ENCODE peak calls at places on chromosome 9, in six cellular contexts. X is right lobe of liver, O is choroid plexus epithelial cell, V is DND-41, S is Panc1, P is epithelial cell of esophagus. A is an unnamed sample.

GRCh38 chr9:128628471-128629048 is 28.1 kb downstream of the DYNC2I2 start:
- DNase-seq in S (no peak), V (no peak), P (no peak), O (peak), X (peak), A (no peak)

GRCh38 chr9:134155812-134156360 is 8.5 kb downstream of the RNU6ATAC start:
- DNase-seq in X (peak), P (no peak), O (no peak), V (no peak), S (no peak), A (no peak)

GRCh38 chr9:72978724-72979123 is 25.9 kb upstream of the ALDH1A1 start:
- DNase-seq in S (no peak), O (peak), V (no peak), X (no peak), P (peak), A (no peak)

GRCh38 chr9:124790301-124790700 is 13.4 kb downstream of the OLFML2A start:
- DNase-seq in S (no peak), V (no peak), X (no peak), O (no peak), P (no peak), A (no peak)

GRCh38 chr9:98983295-98984268 is 39.9 kb downstream of the COL15A1 start:
- DNase-seq in P (no peak), S (no peak), O (peak), V (no peak), X (no peak), A (no peak)

GRCh38 chr9:4499917-4500316 is 9.6 kb downstream of the SLC1A1 start:
- DNase-seq in P (no peak), X (peak), O (no peak), V (no peak), S (no peak), A (no peak)

GRCh38 chr9:15295761-15296405 is 11.1 kb downstream of the TTC39B start:
- DNase-seq in P (peak), V (peak), S (no peak), X (no peak), O (peak), A (no peak)

GRCh38 chr9:18124760-18125159 is 349.2 kb upstream of the ADAMTSL1 start:
- DNase-seq in X (no peak), P (no peak), S (no peak), V (no peak), O (peak), A (no peak)

GRCh38 chr9:4515958-4516375 is 25.7 kb downstream of the SLC1A1 start:
- DNase-seq in X (peak), P (no peak), V (no peak), O (peak), S (no peak), A (peak)

GRCh38 chr9:108743901-108744371 is 111.8 kb downstream of the ACTL7B start:
- DNase-seq in O (no peak), P (peak), V (no peak), X (no peak), S (no peak), A (no peak)

GRCh38 chr9:2050236-2050635 is 35.1 kb downstream of the SMARCA2 start:
- DNase-seq in P (no peak), S (no peak), X (no peak), O (peak), V (no peak), A (no peak)

GRCh38 chr9:24602687-24603352 is 57.1 kb upstream of the IZUMO3 start:
- DNase-seq in V (no peak), X (no peak), O (peak), S (no peak), P (peak), A (no peak)

GRCh38 chr9:127090341-127090985 is 32.0 kb downstream of the ANGPTL2 start:
- DNase-seq in S (no peak), V (no peak), O (no peak), X (no peak), P (no peak), A (no peak)

GRCh38 chr9:21611896-21612295 is 129.8 kb upstream of the IFNE start:
- DNase-seq in S (no peak), V (no peak), O (no peak), P (peak), X (no peak), A (no peak)

GRCh38 chr9:130846487-130847305 is 11.6 kb downstream of the ABL1 start:
- DNase-seq in X (no peak), V (no peak), S (no peak), P (peak), O (peak), A (no peak)
- H3K4me3 ChIP-seq in X (no peak), V (no peak), S (peak), P (no peak), O (no peak), A (no peak)

GRCh38 chr9:112921549-112921948 is 30.9 kb upstream of the SLC46A2 start:
- DNase-seq in S (no peak), X (no peak), O (peak), P (peak), V (no peak), A (peak)
- TF ChIP-seq CTCF in S (peak), X (peak), O (peak), P (peak), V (peak), A (peak)

GRCh38 chr9:92948632-92949031 is 1.3 kb downstream of the FGD3 start:
- DNase-seq in O (no peak), V (no peak), S (no peak), X (no peak), P (no peak), A (no peak)

GRCh38 chr9:92949266-92949982 is 2.1 kb downstream of the FGD3 start:
- DNase-seq in P (peak), S (no peak), O (no peak), X (no peak), V (no peak), A (no peak)

GRCh38 chr9:92948032-92948534 is 760 bp downstream of the FGD3 start:
- DNase-seq in P (no peak), X (no peak), S (no peak), V (no peak), O (no peak), A (no peak)

GRCh38 chr9:92945796-92946195 is 1.5 kb upstream of the FGD3 start:
- DNase-seq in O (no peak), S (no peak), P (no peak), V (no peak), X (no peak), A (no peak)

DNA sequence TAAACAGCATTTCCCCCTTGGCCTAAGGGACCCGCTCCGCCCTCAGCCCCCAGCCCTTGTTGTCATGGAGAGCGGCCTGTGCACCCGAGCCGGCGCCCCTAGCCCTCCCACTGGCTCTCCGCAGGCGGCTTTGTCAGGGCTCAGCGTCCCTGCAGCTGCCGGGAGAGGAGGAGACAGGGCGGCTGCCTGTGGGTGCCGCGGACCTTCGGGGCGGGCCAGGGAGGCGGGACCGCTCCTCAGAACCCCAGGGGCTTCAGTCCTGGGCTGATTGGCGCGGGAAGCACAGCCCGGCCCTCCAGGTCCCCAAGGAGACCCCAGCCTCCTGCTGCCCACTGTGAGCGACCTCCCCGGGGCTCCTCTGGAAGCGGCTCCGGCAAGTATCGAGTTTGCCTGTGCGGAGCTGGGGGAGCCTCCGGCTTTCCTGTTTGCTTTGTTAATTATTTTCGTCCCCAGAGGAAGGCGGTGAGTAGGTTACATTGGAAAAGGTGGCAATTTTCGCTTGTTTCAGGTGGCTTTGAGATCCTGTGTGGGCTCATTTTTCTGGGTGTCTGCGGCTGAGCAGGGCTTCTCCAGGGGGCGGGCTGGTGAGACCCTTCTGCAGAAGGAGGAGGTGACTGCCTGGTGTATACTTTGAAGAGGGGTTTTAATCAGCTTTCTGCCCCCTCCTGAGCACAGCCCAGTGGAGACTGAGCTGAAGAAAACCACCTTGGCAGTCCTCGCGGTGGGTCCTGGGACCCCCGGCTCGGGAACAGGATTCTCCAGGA is at the start of gene FGD3:
- DNase-seq in S (no peak), V (peak), P (peak), O (no peak), X (no peak), A (no peak)
- H3K4me3 ChIP-seq in S (peak), V (peak), P (peak), O (peak), X (peak), A (no peak)

GRCh38 chr9:88781500-88782391 is 209.5 kb upstream of the S1PR3 start:
- DNase-seq in V (no peak), P (no peak), X (no peak), O (peak), S (no peak), A (no peak)
- TF ChIP-seq CTCF in V (no peak), P (no peak), X (no peak), O (peak), S (no peak), A (no peak)

DNA sequence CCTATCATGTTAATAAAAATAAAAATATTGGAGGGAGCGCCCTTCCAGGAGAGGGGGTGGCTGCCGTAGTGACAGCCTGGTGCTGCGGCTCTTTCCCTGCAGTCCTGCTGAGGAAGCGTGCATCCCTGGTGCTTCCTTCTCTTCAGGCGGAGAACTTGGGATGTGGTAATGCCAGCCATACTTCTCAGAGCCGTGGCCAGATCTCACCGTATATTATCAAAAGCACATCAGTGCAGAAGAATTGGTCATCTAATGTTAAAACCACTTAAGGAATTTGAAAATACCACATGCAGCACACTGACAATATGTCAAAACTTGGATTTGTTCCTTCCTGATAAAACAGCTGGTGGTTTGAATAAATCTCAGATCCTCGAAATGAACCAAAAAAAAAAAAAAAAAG is 17.7 kb downstream of the C9orf40 start:
- DNase-seq in S (no peak), O (peak), X (no peak), V (no peak), P (no peak), A (no peak)
- H3K4me3 ChIP-seq in S (no peak), O (no peak), X (no peak), V (no peak), P (no peak), A (no peak)

GRCh38 chr9:97900738-97901565 is 21.3 kb downstream of the TRMO start:
- DNase-seq in S (no peak), P (peak), V (peak), O (peak), X (peak), A (no peak)

GRCh38 chr9:97889941-97890557 is 32.3 kb downstream of the TRMO start:
- DNase-seq in S (no peak), V (peak), X (peak), P (peak), O (peak), A (no peak)

GRCh38 chr9:97891736-97892135 is 30.6 kb downstream of the TRMO start:
- DNase-seq in S (no peak), X (no peak), V (no peak), P (no peak), O (no peak), A (no peak)

GRCh38 chr9:97900103-97900737 is 22.1 kb downstream of the TRMO start:
- DNase-seq in X (peak), O (peak), P (no peak), S (no peak), V (no peak), A (no peak)

DNA sequence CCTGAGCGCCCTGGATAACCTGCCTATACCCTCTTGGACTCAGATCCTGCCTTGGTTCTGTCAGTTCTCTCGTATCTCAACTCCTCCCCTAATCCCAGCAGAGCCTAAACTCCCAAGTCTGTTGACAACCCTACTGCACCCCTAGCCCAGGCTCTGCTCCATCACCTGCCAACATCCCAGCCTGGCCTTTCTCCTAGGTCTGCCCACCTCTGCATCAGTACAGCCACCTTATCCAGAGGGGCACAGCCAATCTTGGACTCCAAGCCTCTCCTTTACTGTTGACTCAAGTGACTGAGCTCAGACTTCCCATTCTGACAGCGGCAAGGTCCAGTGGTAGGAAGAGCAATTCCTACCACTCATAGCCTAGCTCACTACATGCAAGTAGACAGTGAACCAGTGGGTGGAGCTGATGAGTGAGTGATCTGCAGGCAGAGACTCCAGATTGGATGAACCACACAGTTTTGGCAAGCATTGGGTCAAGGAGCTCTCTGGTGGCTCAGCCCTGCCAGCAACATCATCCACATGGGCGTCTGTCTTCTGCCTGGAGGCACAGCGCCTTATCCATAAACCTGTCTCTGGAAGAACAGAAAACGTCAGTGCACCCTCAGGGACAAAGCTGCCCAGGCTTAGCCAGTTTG is 26.5 kb downstream of the TRMO start:
- DNase-seq in P (peak), V (no peak), X (no peak), O (peak), S (no peak), A (no peak)
- TF ChIP-seq CTCF in P (peak), V (peak), X (no peak), O (peak), S (no peak), A (peak)

DNA sequence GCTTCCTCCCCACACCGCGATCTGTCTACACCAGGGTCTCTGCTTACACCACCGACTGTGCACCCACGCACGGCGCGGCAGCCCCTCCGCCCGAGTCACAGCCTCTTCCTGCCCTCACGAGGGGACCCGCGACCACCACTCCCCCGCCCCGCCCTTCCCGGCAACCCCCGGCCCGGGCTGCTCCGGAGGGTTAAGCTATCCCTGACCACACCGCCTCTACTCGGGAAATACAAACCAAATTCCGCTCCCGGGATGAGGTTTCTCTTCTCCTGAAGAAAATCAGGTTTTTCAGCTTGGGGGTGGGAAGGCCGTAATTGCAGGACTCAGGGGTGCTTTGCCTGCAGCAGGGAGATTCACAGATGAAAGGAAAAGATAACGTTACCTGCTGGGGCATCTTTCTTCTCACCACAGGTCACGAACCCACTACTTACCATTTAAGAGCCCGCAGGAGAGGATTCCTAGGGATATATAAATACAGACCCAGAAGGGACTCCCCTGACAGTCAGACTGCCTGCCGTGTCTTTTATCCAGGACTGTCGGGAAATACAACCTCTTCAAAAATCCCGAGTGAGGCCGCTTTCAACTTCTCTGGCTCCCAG is 63.5 kb downstream of the ROR2 start:
- DNase-seq in S (no peak), O (peak), P (no peak), V (no peak), X (no peak), A (no peak)
- H3K4me3 ChIP-seq in S (no peak), O (peak), P (no peak), V (no peak), X (no peak), A (no peak)

GRCh38 chr9:8432224-8432623 is 632.6 kb upstream of the DMAC1 start:
- DNase-seq in O (no peak), S (no peak), V (no peak), P (no peak), X (no peak), A (no peak)
- TF ChIP-seq CTCF in O (no peak), S (no peak), V (no peak), P (no peak), X (no peak), A (no peak)

DNA sequence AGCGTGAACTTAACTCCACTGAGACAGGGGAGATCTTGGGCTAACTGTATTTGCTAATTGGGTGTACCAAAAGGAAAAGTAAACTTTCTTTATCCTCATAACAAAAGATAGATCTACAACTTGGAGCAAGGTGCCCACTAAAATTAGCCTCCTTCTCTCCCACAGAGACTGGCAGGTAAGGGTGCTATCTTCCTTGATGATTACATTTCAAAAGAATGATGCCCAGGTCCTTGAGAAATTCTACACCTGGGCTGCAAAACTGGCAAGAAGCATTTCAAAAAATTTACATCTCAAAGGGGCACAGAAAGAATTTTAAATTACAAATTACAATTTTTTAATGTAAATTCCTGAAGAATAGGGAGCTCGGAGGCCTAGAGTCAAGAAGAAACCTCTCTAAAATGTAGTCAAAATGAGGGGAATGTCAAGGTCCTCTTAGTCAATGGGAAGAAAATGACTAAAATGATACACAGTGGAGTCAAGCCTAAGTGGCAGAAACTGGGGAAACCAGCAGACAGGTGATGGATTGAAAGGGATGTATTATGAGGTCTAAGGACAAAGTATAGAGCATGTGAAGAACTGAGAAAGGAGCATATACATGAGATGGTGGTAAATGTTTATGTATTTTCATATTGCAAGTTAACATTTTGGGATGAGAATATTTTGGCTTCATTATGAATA is 348.3 kb upstream of the TUSC1 start:
- DNase-seq in S (no peak), V (no peak), X (no peak), O (no peak), P (no peak), A (no peak)
- H3K4me3 ChIP-seq in S (no peak), V (no peak), X (no peak), O (no peak), P (no peak), A (no peak)